ENCODE peak calls at places on chromosomes 2 and 18, in five cellular contexts. L is pancreas; T is activated CD8-positive, alpha-beta memory T cell treated with anti-CD3 and anti-CD28 coated beads for 24 hours; S is EL; O is cortex of kidney. P is an unnamed sample.

GRCh38 chr18:2805970-2806943 is 40.5 kb upstream of the EMILIN2 start:
- DNase-seq in L (no peak), T (no peak), S (peak; percentile 26), O (no peak), P (peak; percentile 63)

GRCh38 chr18:48782381-48782841 is 168.4 kb downstream of the SMAD7 start:
- DNase-seq in L (no peak), T (no peak), S (peak; percentile 27), O (no peak), P (peak; percentile 64)

GRCh38 chr2:43269074-43269572 is 42.7 kb upstream of the ZFP36L2 start:
- DNase-seq in L (no peak), T (no peak), S (peak; percentile 98), O (no peak), P (peak; percentile 98)

GRCh38 chr2:71102981-71103681 is 26.9 kb downstream of the MCEE start:
- DNase-seq in L (no peak), T (no peak), S (no peak), O (no peak), P (no peak)

GRCh38 chr2:168439536-168439935 is 16.5 kb upstream of the CERS6 start:
- DNase-seq in L (no peak), T (no peak), S (peak; percentile 33), O (no peak), P (peak; percentile 37)

GRCh38 chr18:1732143-1732542 is 827.5 kb downstream of the ADCYAP1 start:
- DNase-seq in L (no peak), T (no peak), S (no peak), O (no peak), P (no peak)

GRCh38 chr2:53202063-53202462 is 565.5 kb upstream of the CHAC2 start:
- DNase-seq in L (no peak), T (no peak), S (peak; percentile 68), O (no peak), P (peak; percentile 53)

GRCh38 chr18:79200546-79201268 is 131.5 kb downstream of the ATP9B start:
- DNase-seq in L (no peak), T (no peak), S (peak; percentile 44), O (no peak), P (peak; percentile 30)

GRCh38 chr2:218984239-218985020 is 554 bp downstream of the FEV start:
- DNase-seq in L (peak; percentile 62), T (no peak), S (no peak), O (no peak), P (no peak)

GRCh38 chr2:240624950-240625621 is at the start of gene GPR35:
- DNase-seq in L (peak; percentile 56), T (peak; percentile 90), S (peak; percentile 85), O (no peak), P (peak; percentile 86)